ENCODE peak calls at places on chromosomes 12 and 14, in four cellular contexts. One of them, this sample, is unnamed.

GRCh38 chr14:106210650-106211049 is 684.3 kb downstream of the TMEM121 start:
- DNase-seq in H1: no peak
- DNase-seq in tibial nerve: no peak
- DNase-seq in H54: no peak
- DNase-seq in this sample: no peak

GRCh38 chr12:57615637-57616036 is 4.4 kb downstream of the ARHGEF25 start:
- DNase-seq in H54: no peak
- DNase-seq in tibial nerve: no peak
- DNase-seq in H1: no peak
- DNase-seq in this sample: no peak

GRCh38 chr14:61749264-61749663 is 13.0 kb upstream of the SNAPC1 start:
- DNase-seq in tibial nerve: no peak
- DNase-seq in H54: no peak
- DNase-seq in H1: no peak
- DNase-seq in this sample: no peak

GRCh38 chr14:73489481-73490175 is 1.1 kb upstream of the RIOX1 start:
- DNase-seq in tibial nerve: no peak
- DNase-seq in H1: no peak
- DNase-seq in H54: no peak
- DNase-seq in this sample: no peak

GRCh38 chr12:26406391-26406790 is 211.0 kb downstream of the SSPN start:
- DNase-seq in H54: no peak
- DNase-seq in H1: no peak
- DNase-seq in tibial nerve: no peak
- DNase-seq in this sample: no peak

GRCh38 chr12:1351926-1352325 is 242.5 kb downstream of the FBXL14 start:
- DNase-seq in H1: no peak
- DNase-seq in tibial nerve: no peak
- DNase-seq in H54: no peak
- DNase-seq in this sample: no peak

GRCh38 chr14:85296466-85297210 is 233.3 kb upstream of the FLRT2 start:
- DNase-seq in tibial nerve: no peak
- DNase-seq in H1: no peak
- DNase-seq in H54: peak; percentile 7
- DNase-seq in this sample: no peak

GRCh38 chr12:77941396-77941795 is 110.7 kb downstream of the NAV3 start:
- DNase-seq in H1: no peak
- DNase-seq in tibial nerve: no peak
- DNase-seq in H54: no peak
- DNase-seq in this sample: no peak

GRCh38 chr12:20212036-20212435 is 156.3 kb upstream of the PDE3A start:
- DNase-seq in H1: no peak
- DNase-seq in H54: no peak
- DNase-seq in tibial nerve: no peak
- DNase-seq in this sample: no peak

GRCh38 chr14:56145181-56145580 is 27.0 kb downstream of the PELI2 start:
- DNase-seq in H54: no peak
- DNase-seq in H1: no peak
- DNase-seq in tibial nerve: no peak
- DNase-seq in this sample: no peak

GRCh38 chr12:97923546-97923945 is 460.9 kb downstream of the RMST start:
- DNase-seq in H1: no peak
- DNase-seq in tibial nerve: no peak
- DNase-seq in H54: no peak
- DNase-seq in this sample: no peak

GRCh38 chr14:79575032-79575431 is 636.3 kb downstream of the DIO2 start:
- DNase-seq in H1: no peak
- DNase-seq in tibial nerve: no peak
- DNase-seq in H54: no peak
- DNase-seq in this sample: no peak

GRCh38 chr14:30876692-30877091 is 2.3 kb downstream of the COCH start:
- DNase-seq in tibial nerve: no peak
- DNase-seq in H1: no peak
- DNase-seq in H54: no peak
- DNase-seq in this sample: no peak

GRCh38 chr14:95765016-95765415 is 51.1 kb upstream of the TCL1A start:
- DNase-seq in H1: no peak
- DNase-seq in tibial nerve: no peak
- DNase-seq in H54: no peak
- DNase-seq in this sample: no peak

GRCh38 chr12:57954768-57955167 is 13.4 kb downstream of the ATP23 start:
- DNase-seq in H54: no peak
- DNase-seq in tibial nerve: no peak
- DNase-seq in H1: no peak
- DNase-seq in this sample: no peak

GRCh38 chr12:88866881-88867280 is 286.6 kb upstream of the KITLG start:
- DNase-seq in tibial nerve: no peak
- DNase-seq in H54: no peak
- DNase-seq in H1: no peak
- DNase-seq in this sample: no peak

GRCh38 chr12:13505636-13506035 is 309.1 kb downstream of the EMP1 start:
- DNase-seq in H1: no peak
- DNase-seq in H54: no peak
- DNase-seq in tibial nerve: no peak
- DNase-seq in this sample: no peak

GRCh38 chr14:69559581-69560011 is 15.1 kb downstream of the CCDC177 start:
- DNase-seq in tibial nerve: no peak
- DNase-seq in H1: no peak
- DNase-seq in H54: no peak
- DNase-seq in this sample: no peak

GRCh38 chr12:263574-263973 is 938 bp upstream of the SLC6A13 start:
- DNase-seq in H54: no peak
- DNase-seq in tibial nerve: no peak
- DNase-seq in H1: no peak
- DNase-seq in this sample: no peak

GRCh38 chr12:67651380-67651695 is 2.8 kb downstream of the DYRK2 start:
- DNase-seq in H54: peak; percentile 32
- DNase-seq in H1: no peak
- DNase-seq in tibial nerve: no peak
- DNase-seq in this sample: no peak

DNA sequence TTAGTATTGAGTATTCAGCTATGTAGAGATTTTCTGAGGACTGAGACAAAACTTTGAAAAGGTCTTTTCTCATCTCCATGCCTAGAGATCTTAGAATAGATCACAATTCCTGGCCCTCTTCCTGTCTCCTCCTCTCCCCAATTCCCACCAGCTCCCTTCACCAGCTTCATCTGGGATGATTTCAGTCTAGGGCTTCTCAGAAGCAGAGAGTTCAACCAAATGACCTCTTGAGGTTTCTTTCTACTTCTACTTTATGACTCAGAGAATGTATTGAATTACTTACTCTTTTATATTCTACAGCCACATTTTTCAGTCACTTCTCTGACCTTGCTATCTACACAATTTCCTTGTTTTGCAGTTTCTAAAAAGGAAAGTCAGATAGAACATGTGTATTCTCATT is 19.4 kb upstream of the SNX6 start:
- DNase-seq in H54: peak; percentile 57
- DNase-seq in H1: no peak
- DNase-seq in tibial nerve: no peak
- DNase-seq in this sample: no peak
- TF ChIP-seq POLR2A in H54: no peak
- TF ChIP-seq POLR2A in H1: no peak
- TF ChIP-seq POLR2A in tibial nerve: no peak
- TF ChIP-seq POLR2A in this sample: no peak

GRCh38 chr12:76559277-76560082 is at the start of gene OSBPL8:
- DNase-seq in tibial nerve: peak; percentile 96
- DNase-seq in H1: peak; percentile 97
- DNase-seq in H54: peak; percentile 87
- DNase-seq in this sample: peak; percentile 98
- TF ChIP-seq POLR2A in tibial nerve: peak; percentile 74
- TF ChIP-seq POLR2A in H1: peak; percentile 90
- TF ChIP-seq POLR2A in H54: peak; percentile 95
- TF ChIP-seq POLR2A in this sample: no peak

DNA sequence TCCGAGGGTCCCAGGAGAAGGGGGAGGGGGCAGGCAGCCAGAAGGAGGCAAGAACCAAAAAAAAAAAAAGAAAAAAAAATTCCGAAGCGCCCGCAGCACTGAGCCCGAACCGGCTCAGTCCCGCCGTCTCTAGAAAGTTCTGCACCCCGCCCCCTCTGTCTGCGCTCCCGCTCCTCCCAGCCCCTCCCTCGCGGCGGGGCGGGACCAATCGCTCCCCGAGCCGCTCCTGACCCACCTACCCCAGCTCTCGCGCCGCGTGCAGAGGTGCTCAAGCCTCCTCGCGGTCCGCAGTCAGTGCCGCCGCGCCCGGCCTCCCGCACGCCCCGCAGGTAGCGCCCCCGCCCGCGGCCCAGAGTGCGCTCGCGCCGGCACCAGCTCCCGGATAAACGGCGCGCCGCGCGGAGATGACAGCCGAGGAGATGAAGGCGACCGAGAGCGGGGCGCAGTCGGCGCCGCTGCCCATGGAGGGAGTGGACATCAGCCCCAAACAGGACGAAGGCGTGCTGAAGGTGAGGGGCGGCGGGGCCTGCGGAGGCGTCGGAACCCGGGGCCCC is at the start of gene FKBP4:
- DNase-seq in H54: peak; percentile 97
- DNase-seq in H1: peak; percentile 89
- DNase-seq in tibial nerve: peak; percentile 87
- DNase-seq in this sample: peak; percentile 93
- TF ChIP-seq POLR2A in H54: peak; percentile 95
- TF ChIP-seq POLR2A in H1: peak; percentile 73
- TF ChIP-seq POLR2A in tibial nerve: peak; percentile 92
- TF ChIP-seq POLR2A in this sample: peak; percentile 92

GRCh38 chr14:104722938-104723650 is 935 bp upstream of the ADSS1 start:
- DNase-seq in tibial nerve: no peak
- DNase-seq in H1: no peak
- DNase-seq in H54: no peak
- DNase-seq in this sample: no peak

GRCh38 chr14:104724407-104724980 is 465 bp downstream of the ADSS1 start:
- DNase-seq in H1: no peak
- DNase-seq in tibial nerve: no peak
- DNase-seq in H54: no peak
- DNase-seq in this sample: no peak

GRCh38 chr14:104721704-104722431 is 2.2 kb upstream of the ADSS1 start:
- DNase-seq in tibial nerve: no peak
- DNase-seq in H54: peak; percentile 71
- DNase-seq in H1: no peak
- DNase-seq in this sample: no peak

GRCh38 chr14:104724981-104725771 is 1.1 kb downstream of the ADSS1 start:
- DNase-seq in tibial nerve: no peak
- DNase-seq in H1: peak; percentile 70
- DNase-seq in H54: no peak
- DNase-seq in this sample: no peak

GRCh38 chr14:104723651-104724406 is at the start of gene ADSS1:
- DNase-seq in tibial nerve: peak; percentile 40
- DNase-seq in H1: peak; percentile 84
- DNase-seq in H54: no peak
- DNase-seq in this sample: no peak
- TF ChIP-seq POLR2A in tibial nerve: no peak
- TF ChIP-seq POLR2A in H1: peak; percentile 58
- TF ChIP-seq POLR2A in H54: no peak
- TF ChIP-seq POLR2A in this sample: no peak

GRCh38 chr12:49827351-49828099 is 688 bp downstream of the NCKAP5L start:
- DNase-seq in H54: peak; percentile 81
- DNase-seq in H1: peak; percentile 84
- DNase-seq in tibial nerve: peak; percentile 35
- DNase-seq in this sample: no peak
- TF ChIP-seq POLR2A in H54: peak; percentile 30
- TF ChIP-seq POLR2A in H1: peak; percentile 34
- TF ChIP-seq POLR2A in tibial nerve: no peak
- TF ChIP-seq POLR2A in this sample: no peak

GRCh38 chr12:111451649-111452129 is 46.0 kb downstream of the SH2B3 start:
- DNase-seq in H1: peak; percentile 41
- DNase-seq in tibial nerve: no peak
- DNase-seq in H54: no peak
- DNase-seq in this sample: no peak
- TF ChIP-seq POLR2A in H1: no peak
- TF ChIP-seq POLR2A in tibial nerve: no peak
- TF ChIP-seq POLR2A in H54: no peak
- TF ChIP-seq POLR2A in this sample: no peak

GRCh38 chr12:120265203-120265482 is 387 bp downstream of the PXN start:
- DNase-seq in tibial nerve: no peak
- DNase-seq in H1: no peak
- DNase-seq in H54: no peak
- DNase-seq in this sample: no peak
- TF ChIP-seq POLR2A in tibial nerve: no peak
- TF ChIP-seq POLR2A in H1: no peak
- TF ChIP-seq POLR2A in H54: no peak
- TF ChIP-seq POLR2A in this sample: no peak

DNA sequence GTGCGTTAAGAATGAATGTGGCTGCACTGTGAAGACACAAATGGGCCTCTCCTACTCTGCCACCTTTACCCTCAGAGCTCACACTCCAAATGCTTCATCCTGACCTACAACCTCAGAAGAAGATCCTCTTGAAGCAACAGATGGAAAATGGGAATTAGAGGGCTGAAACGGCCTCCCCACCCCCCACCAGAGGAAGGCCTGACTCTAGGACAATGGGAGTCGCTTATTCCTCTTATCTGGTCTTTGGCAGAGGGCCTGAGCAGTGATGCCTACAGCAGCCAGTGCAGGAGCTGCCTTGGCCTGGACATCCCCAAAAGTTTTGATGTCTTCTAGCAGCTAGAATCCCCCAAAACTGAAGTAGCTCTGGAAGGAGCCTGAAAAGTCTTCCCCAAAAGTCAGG is 29.2 kb downstream of the BTBD7 start:
- DNase-seq in H1: no peak
- DNase-seq in tibial nerve: no peak
- DNase-seq in H54: no peak
- DNase-seq in this sample: no peak
- TF ChIP-seq POLR2A in H1: no peak
- TF ChIP-seq POLR2A in tibial nerve: no peak
- TF ChIP-seq POLR2A in H54: no peak
- TF ChIP-seq POLR2A in this sample: no peak

DNA sequence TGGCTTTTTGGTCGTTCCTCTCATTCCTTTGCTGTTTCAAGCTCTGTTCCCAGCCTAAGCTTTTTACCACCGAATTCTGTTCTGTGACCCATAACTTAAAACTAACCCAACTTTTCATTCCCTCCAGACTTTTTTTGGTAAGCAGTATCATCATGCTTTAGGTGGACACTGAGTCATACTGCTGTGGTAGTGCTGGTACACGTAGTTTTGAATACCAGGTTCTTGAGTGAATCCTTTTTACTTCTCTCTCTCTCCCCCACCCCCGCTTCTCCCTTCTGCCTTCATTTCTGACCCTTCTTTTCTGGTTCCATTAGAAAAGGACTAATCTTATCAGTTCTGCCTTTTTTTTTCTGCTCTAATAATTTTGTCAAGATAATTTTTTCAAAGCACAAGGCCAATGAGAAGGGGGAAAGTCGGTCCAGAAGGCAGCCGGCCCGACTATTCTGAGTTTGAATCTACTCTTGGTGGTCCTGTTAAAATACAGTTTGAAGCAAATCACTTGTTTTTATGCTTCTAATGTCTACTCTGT is 2.3 kb upstream of the MDM2 start:
- DNase-seq in H54: no peak
- DNase-seq in tibial nerve: no peak
- DNase-seq in H1: no peak
- DNase-seq in this sample: no peak
- TF ChIP-seq POLR2A in H54: no peak
- TF ChIP-seq POLR2A in tibial nerve: no peak
- TF ChIP-seq POLR2A in H1: no peak
- TF ChIP-seq POLR2A in this sample: no peak

This sample was measured in vagina.